ENCODE peak calls at places on chromosomes 4 and X, in nine cellular contexts. A is activated naive CD8-positive, alpha-beta T cell treated with anti-CD3 and anti-CD28 coated beads, Interleukin-2, amount 50 U/mL, for 24 hours; B is CD8-positive, alpha-beta T cell; N is foreskin keratinocyte; M is gastrocnemius medialis; X is heart right ventricle; E is omental fat pad; I is central memory CD8-positive, alpha-beta T cell; Q is activated T-helper 17 cell treated with anti-CD3 and anti-CD28 coated beads, Interleukin-2, amount 50 U/mL, for 72 hours. Z is an unnamed sample.

GRCh38 chr4:161522031-161522430 is 641.8 kb downstream of the FSTL5 start:
- ATAC-seq in A (no peak), B (no peak), N (no peak), M (no peak), X (no peak), E (no peak), I (no peak), Q (no peak), Z (no peak)

GRCh38 chr4:100935090-100935489 is 412.2 kb downstream of the PPP3CA start:
- ATAC-seq in A (no peak), B (no peak), N (peak), M (no peak), X (no peak), E (no peak), I (no peak), Q (peak), Z (no peak)

GRCh38 chrX:3743821-3744439 is 30.5 kb upstream of the PRKX start:
- ATAC-seq in A (peak), B (peak), N (no peak), M (no peak), X (no peak), E (no peak), I (peak), Q (peak), Z (peak)

GRCh38 chrX:46587753-46588171 is 14.2 kb downstream of the CHST7 start:
- ATAC-seq in A (no peak), B (no peak), N (no peak), M (no peak), X (peak), E (no peak), I (peak), Q (peak), Z (no peak)

GRCh38 chrX:13048265-13048664 is 3.8 kb upstream of the FAM9C start:
- ATAC-seq in A (no peak), B (no peak), N (peak), M (no peak), X (no peak), E (no peak), I (no peak), Q (peak), Z (no peak)

GRCh38 chr4:147913137-147913536 is 181.2 kb downstream of the ARHGAP10 start:
- ATAC-seq in A (no peak), B (no peak), N (no peak), M (no peak), X (no peak), E (no peak), I (no peak), Q (no peak), Z (no peak)

GRCh38 chr4:87971866-87972265 is 3.6 kb upstream of the SPP1 start:
- ATAC-seq in A (no peak), B (no peak), N (no peak), M (no peak), X (no peak), E (no peak), I (no peak), Q (no peak), Z (no peak)

GRCh38 chr4:91746551-91746950 is 557.2 kb upstream of the GRID2 start:
- ATAC-seq in A (no peak), B (no peak), N (no peak), M (no peak), X (no peak), E (no peak), I (no peak), Q (no peak), Z (no peak)

GRCh38 chrX:130170752-130171445 is 863 bp upstream of the RAB33A start:
- ATAC-seq in A (peak), B (peak), N (peak), M (no peak), X (peak), E (peak), I (peak), Q (peak), Z (peak)

GRCh38 chr4:158782539-158783360 is 13.9 kb downstream of the FNIP2 start:
- ATAC-seq in A (no peak), B (no peak), N (peak), M (no peak), X (no peak), E (peak), I (no peak), Q (peak), Z (no peak)